ENCODE peak calls at places on chromosome 18, in four cellular contexts. One of them, this sample, is unnamed.

GRCh38 chr18:8946046-8946838 is 156.3 kb upstream of the NDUFV2 start:
- DNase-seq in lung: no peak
- DNase-seq in ovary: no peak
- DNase-seq in HCT116: no peak
- DNase-seq in this sample: no peak

GRCh38 chr18:45106331-45106774 is 425.7 kb downstream of the SETBP1 start:
- DNase-seq in HCT116: no peak
- DNase-seq in ovary: no peak
- DNase-seq in lung: no peak
- DNase-seq in this sample: peak; percentile 53

GRCh38 chr18:37252854-37253396 is 312.7 kb downstream of the CELF4 start:
- DNase-seq in ovary: no peak
- DNase-seq in lung: no peak
- DNase-seq in HCT116: no peak
- DNase-seq in this sample: no peak

GRCh38 chr18:50334546-50335152 is 40.2 kb upstream of the SKA1 start:
- DNase-seq in HCT116: no peak
- DNase-seq in lung: no peak
- DNase-seq in ovary: no peak
- DNase-seq in this sample: no peak

GRCh38 chr18:56402872-56403516 is 235.4 kb downstream of the TXNL1 start:
- DNase-seq in lung: no peak
- DNase-seq in ovary: no peak
- DNase-seq in HCT116: no peak
- DNase-seq in this sample: peak; percentile 88

GRCh38 chr18:47545613-47546012 is 294.2 kb upstream of the SKOR2 start:
- DNase-seq in lung: no peak
- DNase-seq in HCT116: no peak
- DNase-seq in ovary: no peak
- DNase-seq in this sample: no peak

GRCh38 chr18:49994410-49994809 is 181.1 kb upstream of the ACAA2 start:
- DNase-seq in lung: no peak
- DNase-seq in ovary: no peak
- DNase-seq in HCT116: no peak
- DNase-seq in this sample: no peak

GRCh38 chr18:34153711-34154110 is 71.0 kb downstream of the NOL4 start:
- DNase-seq in ovary: no peak
- DNase-seq in lung: no peak
- DNase-seq in HCT116: no peak
- DNase-seq in this sample: peak; percentile 32

GRCh38 chr18:22168360-22168921 is 948 bp upstream of the GATA6 start:
- DNase-seq in HCT116: no peak
- DNase-seq in ovary: peak; percentile 47
- DNase-seq in lung: no peak
- DNase-seq in this sample: peak; percentile 47

GRCh38 chr18:37364237-37364636 is 201.4 kb downstream of the CELF4 start:
- DNase-seq in ovary: no peak
- DNase-seq in lung: peak; percentile 87
- DNase-seq in HCT116: no peak
- DNase-seq in this sample: peak; percentile 56

GRCh38 chr18:80136679-80137078 is 27.6 kb downstream of the ADNP2 start:
- DNase-seq in HCT116: no peak
- DNase-seq in ovary: no peak
- DNase-seq in lung: no peak
- DNase-seq in this sample: no peak

GRCh38 chr18:46431522-46432171 is 225.4 kb downstream of the LOXHD1 start:
- DNase-seq in HCT116: no peak
- DNase-seq in lung: no peak
- DNase-seq in ovary: no peak
- DNase-seq in this sample: no peak

GRCh38 chr18:50115095-50115494 is 79.9 kb downstream of the MYO5B start:
- DNase-seq in ovary: no peak
- DNase-seq in HCT116: no peak
- DNase-seq in lung: peak; percentile 30
- DNase-seq in this sample: no peak

GRCh38 chr18:4581966-4582365 is 126.9 kb upstream of the DLGAP1 start:
- DNase-seq in ovary: no peak
- DNase-seq in HCT116: no peak
- DNase-seq in lung: no peak
- DNase-seq in this sample: no peak

GRCh38 chr18:32271649-32272324 is 81.9 kb downstream of the MEP1B start:
- DNase-seq in HCT116: peak; percentile 16
- DNase-seq in ovary: peak; percentile 50
- DNase-seq in lung: no peak
- DNase-seq in this sample: peak; percentile 56

GRCh38 chr18:79769698-79770500 is 27.8 kb upstream of the KCNG2 start:
- DNase-seq in HCT116: no peak
- DNase-seq in ovary: no peak
- DNase-seq in lung: no peak
- DNase-seq in this sample: no peak

GRCh38 chr18:48959921-48960920 is 9.5 kb upstream of the SMAD7 start:
- DNase-seq in lung: no peak
- DNase-seq in HCT116: no peak
- DNase-seq in ovary: no peak
- DNase-seq in this sample: no peak

GRCh38 chr18:35588995-35589394 is 7.5 kb downstream of the GALNT1 start:
- DNase-seq in HCT116: no peak
- DNase-seq in ovary: no peak
- DNase-seq in lung: no peak
- DNase-seq in this sample: no peak

GRCh38 chr18:44801796-44802195 is 121.1 kb downstream of the SETBP1 start:
- DNase-seq in HCT116: no peak
- DNase-seq in ovary: no peak
- DNase-seq in lung: no peak
- DNase-seq in this sample: no peak

GRCh38 chr18:31526374-31526773 is 28.4 kb downstream of the DSG2 start:
- DNase-seq in HCT116: no peak
- DNase-seq in ovary: no peak
- DNase-seq in lung: no peak
- DNase-seq in this sample: no peak

GRCh38 chr18:69172046-69172445 is 228.6 kb upstream of the DOK6 start:
- DNase-seq in HCT116: no peak
- DNase-seq in lung: no peak
- DNase-seq in ovary: no peak
- DNase-seq in this sample: peak; percentile 15

GRCh38 chr18:49227456-49227855 is 233.0 kb downstream of the DYM start:
- DNase-seq in lung: no peak
- DNase-seq in ovary: no peak
- DNase-seq in HCT116: no peak
- DNase-seq in this sample: no peak

GRCh38 chr18:35713545-35713944 is 132.0 kb downstream of the GALNT1 start:
- DNase-seq in ovary: no peak
- DNase-seq in lung: no peak
- DNase-seq in HCT116: no peak
- DNase-seq in this sample: no peak

GRCh38 chr18:70331456-70332097 is 42.7 kb downstream of the SOCS6 start:
- DNase-seq in ovary: no peak
- DNase-seq in HCT116: no peak
- DNase-seq in lung: no peak
- DNase-seq in this sample: no peak

GRCh38 chr18:58998421-58999203 is 133.9 kb downstream of the ZNF532 start:
- DNase-seq in lung: peak; percentile 42
- DNase-seq in ovary: peak; percentile 72
- DNase-seq in HCT116: no peak
- DNase-seq in this sample: no peak

GRCh38 chr18:49178736-49179135 is 228.0 kb upstream of the SMAD7 start:
- DNase-seq in ovary: no peak
- DNase-seq in lung: no peak
- DNase-seq in HCT116: peak; percentile 19
- DNase-seq in this sample: peak; percentile 46

GRCh38 chr18:44946529-44947113 is 265.9 kb downstream of the SETBP1 start:
- DNase-seq in lung: no peak
- DNase-seq in HCT116: no peak
- DNase-seq in ovary: no peak
- DNase-seq in this sample: no peak

GRCh38 chr18:54109131-54109683 is 115.3 kb downstream of the MBD2 start:
- DNase-seq in HCT116: no peak
- DNase-seq in lung: no peak
- DNase-seq in ovary: no peak
- DNase-seq in this sample: peak; percentile 15

GRCh38 chr18:54444309-54444914 is 86.7 kb downstream of the C18orf54 start:
- DNase-seq in HCT116: peak; percentile 60
- DNase-seq in lung: no peak
- DNase-seq in ovary: peak; percentile 24
- DNase-seq in this sample: peak; percentile 63

GRCh38 chr18:53947092-53947640 is 277.3 kb downstream of the MBD2 start:
- DNase-seq in HCT116: no peak
- DNase-seq in ovary: no peak
- DNase-seq in lung: no peak
- DNase-seq in this sample: no peak

GRCh38 chr18:61651880-61652268 is 240.9 kb downstream of the RNF152 start:
- DNase-seq in lung: no peak
- DNase-seq in ovary: no peak
- DNase-seq in HCT116: no peak
- DNase-seq in this sample: no peak

GRCh38 chr18:23142285-23142929 is 7.1 kb downstream of the CABLES1 start:
- DNase-seq in ovary: no peak
- DNase-seq in HCT116: no peak
- DNase-seq in lung: no peak
- DNase-seq in this sample: no peak

GRCh38 chr18:73038336-73038735 is 170.5 kb upstream of the NETO1 start:
- DNase-seq in HCT116: no peak
- DNase-seq in lung: no peak
- DNase-seq in ovary: no peak
- DNase-seq in this sample: no peak

GRCh38 chr18:57436193-57436964 is 1.2 kb downstream of the ONECUT2 start:
- DNase-seq in lung: no peak
- DNase-seq in ovary: no peak
- DNase-seq in HCT116: no peak
- DNase-seq in this sample: no peak
- TF ChIP-seq CTCF in lung: no peak
- TF ChIP-seq CTCF in ovary: no peak
- TF ChIP-seq CTCF in HCT116: no peak
- TF ChIP-seq CTCF in this sample: no peak

GRCh38 chr18:63079114-63079513 is 240.5 kb downstream of the BCL2 start:
- DNase-seq in HCT116: peak; percentile 7
- DNase-seq in lung: no peak
- DNase-seq in ovary: no peak
- DNase-seq in this sample: no peak
- H3K4me3 ChIP-seq in HCT116: no peak overlapping the region
- H3K4me3 ChIP-seq in lung: no peak overlapping the region
- H3K4me3 ChIP-seq in ovary: no peak overlapping the region
- H3K4me3 ChIP-seq in this sample: no peak overlapping the region

DNA sequence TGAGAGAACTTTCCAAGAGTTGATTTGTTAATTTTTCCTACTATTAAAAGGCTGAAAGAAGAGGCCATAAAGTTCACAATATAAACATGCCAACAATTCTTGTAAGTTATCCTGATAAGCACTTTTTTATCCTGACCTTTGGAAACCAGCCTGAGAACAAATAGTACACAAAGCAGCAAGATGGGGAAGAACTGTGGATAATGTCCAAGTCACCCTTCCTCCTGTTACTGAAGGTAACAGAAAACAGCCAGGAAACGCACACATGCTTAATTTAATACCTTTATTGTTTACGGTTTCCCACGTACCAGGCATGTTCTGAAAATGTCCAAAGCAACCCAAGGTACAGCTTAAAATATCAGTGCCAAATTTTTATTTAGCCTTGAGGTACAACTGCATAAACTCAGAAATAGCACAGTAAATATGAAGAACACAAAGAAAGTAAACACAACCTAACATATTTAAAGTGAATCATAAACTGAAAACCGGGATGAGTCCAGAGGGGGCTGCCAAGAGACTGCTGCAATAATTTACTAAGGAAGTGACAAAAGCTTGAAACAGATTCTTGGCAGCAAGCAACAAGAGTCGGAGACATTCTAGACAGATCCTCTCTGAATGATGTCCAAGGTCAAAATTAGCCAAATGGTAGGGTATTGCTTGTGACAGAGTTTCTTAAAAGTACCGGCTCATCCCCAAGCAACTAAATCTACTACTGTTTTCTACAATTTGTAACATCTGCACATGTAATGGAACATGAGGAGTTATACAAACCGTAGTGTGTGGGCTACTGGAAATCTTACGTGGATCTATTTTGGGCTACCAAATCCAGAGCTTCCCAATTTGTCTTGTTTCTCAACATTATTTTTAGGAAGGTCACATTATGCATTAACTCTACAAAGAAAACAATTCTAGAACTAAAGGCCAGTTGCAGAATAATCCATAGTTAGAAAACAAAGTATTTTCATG is 93.2 kb downstream of the CABYR start:
- DNase-seq in ovary: no peak
- DNase-seq in lung: no peak
- DNase-seq in HCT116: no peak
- DNase-seq in this sample: peak; percentile 73
- H3K4me1 ChIP-seq in ovary: peaks cover 11% of the 10 kb centered on the region
- H3K4me1 ChIP-seq in lung: peaks cover 2% of the 10 kb centered on the region
- H3K4me1 ChIP-seq in HCT116: no peaks in the 10 kb centered on the region
- H3K4me1 ChIP-seq in this sample: peaks cover 4% of the 10 kb centered on the region

GRCh38 chr18:12328179-12328823 is 20.3 kb downstream of the TUBB6 start:
- DNase-seq in HCT116: no peak
- DNase-seq in ovary: no peak
- DNase-seq in lung: no peak
- DNase-seq in this sample: no peak
- TF ChIP-seq CTCF in HCT116: no peak
- TF ChIP-seq CTCF in ovary: no peak
- TF ChIP-seq CTCF in lung: no peak
- TF ChIP-seq CTCF in this sample: no peak